ENCODE peak calls at places on chromosomes 4 and X, in seven cellular contexts. J, Q, W, K, Z, N and T are unnamed samples.

GRCh38 chr4:71189471-71189870 is 149.3 kb upstream of the SLC4A4 start:
- DNase-seq in J (no peak), Q (no peak), W (no peak), K (no peak), Z (peak), N (no peak), T (no peak)

GRCh38 chr4:91228659-91229058 is 1075.1 kb upstream of the GRID2 start:
- DNase-seq in J (no peak), Q (no peak), W (no peak), K (no peak), Z (no peak), N (no peak), T (no peak)

GRCh38 chr4:15906024-15906443 is 32.5 kb downstream of the FGFBP1 start:
- DNase-seq in J (peak), Q (peak), W (peak), K (no peak), Z (no peak), N (no peak), T (no peak)

GRCh38 chr4:132642196-132642817 is 506.8 kb upstream of the PCDH10 start:
- DNase-seq in J (no peak), Q (peak), W (no peak), K (no peak), Z (peak), N (peak), T (no peak)

GRCh38 chr4:6461301-6462165 is 10.9 kb downstream of the PPP2R2C start:
- DNase-seq in J (no peak), Q (no peak), W (peak), K (no peak), Z (no peak), N (no peak), T (no peak)

GRCh38 chr4:180617203-180617602 is 1626.0 kb upstream of the TENM3 start:
- DNase-seq in J (no peak), Q (peak), W (no peak), K (no peak), Z (no peak), N (no peak), T (no peak)

GRCh38 chr4:189124149-189124758 is 816.4 kb upstream of the FRG1 start:
- DNase-seq in J (peak), Q (peak), W (peak), K (no peak), Z (peak), N (peak), T (no peak)

GRCh38 chrX:154436597-154437397 is at the start of gene GDI1:
- DNase-seq in J (peak), Q (peak), W (peak), K (peak), Z (peak), N (peak), T (peak)

GRCh38 chr4:73234712-73235111 is 23.9 kb downstream of the ANKRD17 start:
- DNase-seq in J (no peak), Q (peak), W (no peak), K (no peak), Z (no peak), N (no peak), T (no peak)

GRCh38 chr4:179867300-179867878 is 2375.8 kb upstream of the TENM3 start:
- DNase-seq in J (peak), Q (peak), W (no peak), K (no peak), Z (no peak), N (peak), T (peak)

GRCh38 chr4:114613579-114613978 is 15.0 kb downstream of the UGT8 start:
- DNase-seq in J (no peak), Q (no peak), W (no peak), K (no peak), Z (no peak), N (no peak), T (no peak)

GRCh38 chrX:94515009-94515408 is 841.0 kb downstream of the FAM133A start:
- DNase-seq in J (no peak), Q (no peak), W (no peak), K (no peak), Z (no peak), N (no peak), T (no peak)

GRCh38 chrX:153641575-153642312 is 5.3 kb upstream of the DUSP9 start:
- DNase-seq in J (no peak), Q (no peak), W (no peak), K (no peak), Z (no peak), N (no peak), T (peak)

GRCh38 chr4:116926631-116927295 is 158.6 kb downstream of the TRAM1L1 start:
- DNase-seq in J (no peak), Q (no peak), W (no peak), K (no peak), Z (no peak), N (no peak), T (no peak)

GRCh38 chrX:2898861-2899512 is 30.2 kb downstream of the ARSD start:
- DNase-seq in J (no peak), Q (no peak), W (peak), K (no peak), Z (no peak), N (no peak), T (peak)

GRCh38 chrX:130789793-130790192 is 113.2 kb downstream of the ENOX2 start:
- DNase-seq in J (no peak), Q (no peak), W (no peak), K (no peak), Z (no peak), N (no peak), T (no peak)

GRCh38 chr4:92551616-92552015 is 247.8 kb downstream of the GRID2 start:
- DNase-seq in J (no peak), Q (no peak), W (no peak), K (no peak), Z (no peak), N (no peak), T (no peak)

GRCh38 chr4:2060578-2061207 is 1.6 kb downstream of the NAT8L start:
- DNase-seq in J (peak), Q (no peak), W (no peak), K (no peak), Z (no peak), N (peak), T (no peak)

GRCh38 chr4:88219099-88219498 is 60.7 kb upstream of the ABCG2 start:
- DNase-seq in J (no peak), Q (peak), W (no peak), K (no peak), Z (peak), N (no peak), T (no peak)

GRCh38 chrX:1592128-1592862 is 891 bp downstream of the AKAP17A start:
- DNase-seq in J (no peak), Q (peak), W (peak), K (no peak), Z (no peak), N (peak), T (peak)

GRCh38 chr4:55939437-55939836 is 9.3 kb upstream of the CEP135 start:
- DNase-seq in J (no peak), Q (no peak), W (no peak), K (no peak), Z (no peak), N (no peak), T (no peak)

GRCh38 chrX:130915302-130915701 is 12.3 kb upstream of the ENOX2 start:
- DNase-seq in J (no peak), Q (no peak), W (no peak), K (no peak), Z (peak), N (no peak), T (no peak)

GRCh38 chr4:98430708-98431403 is 169.7 kb downstream of the RAP1GDS1 start:
- DNase-seq in J (no peak), Q (peak), W (no peak), K (no peak), Z (peak), N (no peak), T (no peak)

GRCh38 chr4:169248645-169249044 is 22.1 kb downstream of the SH3RF1 start:
- DNase-seq in J (no peak), Q (no peak), W (no peak), K (no peak), Z (no peak), N (no peak), T (no peak)

GRCh38 chr4:107333518-107333917 is 297.4 kb upstream of the DKK2 start:
- DNase-seq in J (no peak), Q (no peak), W (no peak), K (no peak), Z (no peak), N (no peak), T (no peak)

GRCh38 chrX:120308959-120309872 is 2.0 kb downstream of the TMEM255A start:
- DNase-seq in J (peak), Q (peak), W (peak), K (no peak), Z (peak), N (peak), T (peak)

GRCh38 chr4:181157647-181158046 is 1085.6 kb upstream of the TENM3 start:
- DNase-seq in J (no peak), Q (no peak), W (no peak), K (no peak), Z (no peak), N (no peak), T (no peak)

GRCh38 chrX:97405031-97405685 is 521.5 kb downstream of the RPA4 start:
- DNase-seq in J (no peak), Q (peak), W (no peak), K (no peak), Z (peak), N (no peak), T (no peak)

GRCh38 chrX:43557792-43558191 is 98.3 kb upstream of the MAOA start:
- DNase-seq in J (peak), Q (peak), W (peak), K (peak), Z (peak), N (peak), T (peak)

GRCh38 chr4:53119685-53120084 is 246.2 kb downstream of the SCFD2 start:
- DNase-seq in J (no peak), Q (peak), W (no peak), K (no peak), Z (peak), N (peak), T (no peak)

GRCh38 chr4:186901850-186902249 is 178.2 kb upstream of the FAT1 start:
- DNase-seq in J (no peak), Q (no peak), W (no peak), K (no peak), Z (no peak), N (no peak), T (no peak)

GRCh38 chrX:129932792-129933321 is 26.9 kb downstream of the UTP14A start:
- DNase-seq in J (peak), Q (no peak), W (no peak), K (no peak), Z (no peak), N (peak), T (peak)

GRCh38 chr4:1577818-1578217 is 106.3 kb downstream of the FAM53A start:
- DNase-seq in J (no peak), Q (no peak), W (no peak), K (no peak), Z (no peak), N (no peak), T (peak)

GRCh38 chr4:7661846-7662506 is 227.2 kb upstream of the PSAPL1 start:
- DNase-seq in J (no peak), Q (no peak), W (no peak), K (no peak), Z (no peak), N (no peak), T (no peak)

GRCh38 chr4:57110635-57111546 is 706 bp upstream of the IGFBP7 start:
- DNase-seq in J (peak), Q (no peak), W (peak), K (no peak), Z (peak), N (peak), T (peak)

GRCh38 chr4:56348582-56348981 is 38.7 kb downstream of the AASDH start:
- DNase-seq in J (no peak), Q (no peak), W (no peak), K (no peak), Z (no peak), N (no peak), T (no peak)